ENCODE peak calls at places on chromosome 6, in six cellular contexts. P is tibial artery, K is NB4, H is Peyer's patch, V is astrocyte of the spinal cord, O is AG10803. B is an unnamed sample.

GRCh38 chr6:11276911-11277274 is 44.4 kb upstream of the NEDD9 start:
- DNase-seq in P (no peak), K (no peak), H (no peak), V (no peak), O (no peak), B (no peak)

GRCh38 chr6:90677440-90677839 is 90.6 kb upstream of the MAP3K7 start:
- DNase-seq in P (no peak), K (no peak), H (no peak), V (no peak), O (no peak), B (no peak)

GRCh38 chr6:845581-845980 is 152.6 kb upstream of the EXOC2 start:
- DNase-seq in P (no peak), K (no peak), H (no peak), V (no peak), O (no peak), B (no peak)

GRCh38 chr6:30192076-30192475 is 21.1 kb downstream of the TRIM26 start:
- DNase-seq in P (no peak), K (no peak), H (no peak), V (no peak), O (no peak), B (peak)

GRCh38 chr6:55176958-55177357 is 2.6 kb downstream of the HCRTR2 start:
- DNase-seq in P (no peak), K (peak), H (no peak), V (peak), O (no peak), B (peak)

GRCh38 chr6:52728394-52728793 is 34.9 kb downstream of the GSTA2 start:
- DNase-seq in P (no peak), K (no peak), H (no peak), V (no peak), O (peak), B (no peak)

GRCh38 chr6:30914854-30915590 is 984 bp downstream of the VARS2 start:
- DNase-seq in P (no peak), K (peak), H (no peak), V (no peak), O (no peak), B (no peak)

GRCh38 chr6:335572-335971 is 43.3 kb downstream of the DUSP22 start:
- DNase-seq in P (peak), K (no peak), H (no peak), V (peak), O (no peak), B (no peak)

GRCh38 chr6:110828396-110828795 is 13.1 kb upstream of the CDK19 start:
- DNase-seq in P (no peak), K (no peak), H (no peak), V (no peak), O (peak), B (peak)

GRCh38 chr6:53803081-53803860 is 8.5 kb downstream of the LRRC1 start:
- DNase-seq in P (no peak), K (no peak), H (no peak), V (peak), O (peak), B (no peak)

GRCh38 chr6:107894821-107895396 is 63.1 kb downstream of the SEC63 start:
- DNase-seq in P (no peak), K (peak), H (peak), V (no peak), O (peak), B (no peak)

GRCh38 chr6:32140420-32141046 is 10.4 kb upstream of the FKBPL start:
- DNase-seq in P (no peak), K (no peak), H (no peak), V (no peak), O (no peak), B (no peak)

GRCh38 chr6:91299544-91300491 is 712.9 kb upstream of the MAP3K7 start:
- DNase-seq in P (no peak), K (no peak), H (peak), V (peak), O (no peak), B (peak)

GRCh38 chr6:127026247-127026646 is 92.2 kb upstream of the RSPO3 start:
- DNase-seq in P (no peak), K (no peak), H (no peak), V (peak), O (no peak), B (no peak)

GRCh38 chr6:168301648-168302398 is 17.8 kb downstream of the DACT2 start:
- DNase-seq in P (peak), K (no peak), H (peak), V (no peak), O (no peak), B (no peak)

GRCh38 chr6:6008648-6009421 is 2.1 kb upstream of the NRN1 start:
- DNase-seq in P (peak), K (peak), H (peak), V (peak), O (peak), B (peak)

GRCh38 chr6:29631860-29632731 is 887 bp downstream of the GABBR1 start:
- DNase-seq in P (peak), K (no peak), H (peak), V (peak), O (peak), B (peak)

GRCh38 chr6:121376411-121376810 is 42.1 kb upstream of the TBC1D32 start:
- DNase-seq in P (no peak), K (no peak), H (no peak), V (no peak), O (no peak), B (no peak)

GRCh38 chr6:30885481-30885998 is 1.2 kb downstream of the DDR1 start:
- DNase-seq in P (peak), K (no peak), H (peak), V (no peak), O (peak), B (no peak)

GRCh38 chr6:170221052-170221752 is 69.7 kb downstream of the DLL1 start:
- DNase-seq in P (peak), K (peak), H (peak), V (no peak), O (no peak), B (no peak)

GRCh38 chr6:37704923-37705238 is 7.2 kb upstream of the MDGA1 start:
- DNase-seq in P (no peak), K (no peak), H (no peak), V (no peak), O (no peak), B (no peak)

GRCh38 chr6:37704066-37704465 is 6.4 kb upstream of the MDGA1 start:
- DNase-seq in P (no peak), K (peak), H (no peak), V (no peak), O (no peak), B (no peak)

GRCh38 chr6:37706749-37707148 is 9.1 kb upstream of the MDGA1 start:
- DNase-seq in P (no peak), K (no peak), H (no peak), V (no peak), O (no peak), B (no peak)

GRCh38 chr6:37702314-37702713 is 4.6 kb upstream of the MDGA1 start:
- DNase-seq in P (no peak), K (peak), H (no peak), V (no peak), O (no peak), B (no peak)

GRCh38 chr6:37705239-37706051 is 7.8 kb upstream of the MDGA1 start:
- DNase-seq in P (peak), K (peak), H (peak), V (peak), O (peak), B (peak)
- H3K4me3 ChIP-seq in P (peak), K (peak), H (peak), V (peak), O (peak), B (peak)

GRCh38 chr6:166744654-166745134 is 117.6 kb upstream of the RPS6KA2 start:
- DNase-seq in P (no peak), K (no peak), H (no peak), V (no peak), O (no peak), B (no peak)
- TF ChIP-seq CTCF in P (no peak), K (peak), H (no peak), V (no peak), O (no peak), B (no peak)

GRCh38 chr6:145758086-145758485 is 22.8 kb upstream of the EPM2A start:
- DNase-seq in P (no peak), K (no peak), H (no peak), V (peak), O (no peak), B (no peak)

GRCh38 chr6:145761584-145761983 is 26.3 kb upstream of the EPM2A start:
- DNase-seq in P (no peak), K (no peak), H (no peak), V (no peak), O (no peak), B (no peak)

GRCh38 chr6:145763742-145764141 is 28.4 kb upstream of the EPM2A start:
- DNase-seq in P (no peak), K (no peak), H (no peak), V (no peak), O (no peak), B (no peak)
- H3K4me3 ChIP-seq in P (no peak), K (no peak), H (no peak), V (no peak), O (no peak), B (no peak)

DNA sequence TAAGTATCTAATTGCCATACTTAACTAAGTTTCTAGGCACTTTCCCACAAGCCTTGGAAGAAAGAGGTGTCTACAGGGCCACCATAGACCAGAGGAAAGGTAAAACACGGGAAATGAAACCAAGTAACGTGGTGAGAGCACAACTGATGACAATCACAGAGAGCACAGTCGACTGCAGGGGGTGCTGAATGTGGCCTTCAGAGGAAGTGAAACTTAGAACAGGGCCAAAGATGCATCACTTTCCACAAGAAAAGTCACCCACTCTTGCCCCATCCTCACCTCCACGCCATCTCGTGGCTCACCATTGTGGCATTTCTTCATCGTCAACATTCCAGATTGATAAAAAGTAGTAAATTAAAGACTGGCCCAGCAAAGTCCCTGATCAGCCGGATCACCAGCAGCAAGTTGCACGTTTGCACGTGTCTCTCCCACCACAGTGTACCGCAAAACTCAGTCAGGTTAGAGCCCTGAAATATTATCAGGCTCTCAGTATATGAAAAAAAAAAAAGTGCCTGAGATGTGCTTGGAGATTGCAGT is 31.4 kb downstream of the HIVEP2 start:
- DNase-seq in P (no peak), K (peak), H (peak), V (no peak), O (no peak), B (no peak)
- TF ChIP-seq CTCF in P (no peak), K (no peak), H (no peak), V (no peak), O (no peak), B (no peak)

B was measured in fibroblast of mammary gland.